ENCODE peak calls at places on chromosomes 13 and 19, in ten cellular contexts. S is HCT116; I is mucosa of descending colon; X is astrocyte of the spinal cord; Q is PC-3; L is heart right ventricle; O is fibroblast of pulmonary artery; C is Peyer's patch; U is CD8-positive, alpha-beta T cell; E is WERI-Rb-1. N is an unnamed sample.

GRCh38 chr13:95704510-95704909 is 27.6 kb downstream of the DNAJC3 start:
- DNase-seq in S (no peak), I (no peak), X (no peak), Q (peak), L (no peak), O (no peak), C (no peak), U (no peak), E (no peak), N (no peak)

GRCh38 chr19:29533578-29534544 is 8.1 kb downstream of the VSTM2B start:
- DNase-seq in S (no peak), I (no peak), X (no peak), Q (no peak), L (no peak), O (no peak), C (peak), U (no peak), E (no peak), N (no peak)

GRCh38 chr13:24218320-24218719 is 57.8 kb downstream of the SPATA13 start:
- DNase-seq in S (no peak), I (no peak), X (no peak), Q (no peak), L (no peak), O (no peak), C (no peak), U (no peak), E (no peak), N (no peak)

GRCh38 chr19:54469496-54469934 is 3.6 kb downstream of the CDC42EP5 start:
- DNase-seq in S (no peak), I (peak), X (no peak), Q (no peak), L (peak), O (no peak), C (peak), U (no peak), E (no peak), N (no peak)

GRCh38 chr13:39913928-39914327 is 258.5 kb downstream of the COG6 start:
- DNase-seq in S (no peak), I (no peak), X (peak), Q (no peak), L (no peak), O (peak), C (no peak), U (no peak), E (no peak), N (peak)

GRCh38 chr19:567296-567900 is 5.0 kb upstream of the BSG start:
- DNase-seq in S (no peak), I (no peak), X (no peak), Q (no peak), L (no peak), O (no peak), C (no peak), U (no peak), E (no peak), N (no peak)

GRCh38 chr19:7272856-7273578 is 21.2 kb downstream of the INSR start:
- DNase-seq in S (no peak), I (no peak), X (no peak), Q (no peak), L (no peak), O (no peak), C (no peak), U (no peak), E (no peak), N (peak)

GRCh38 chr13:98450012-98450411 is 126.9 kb downstream of the STK24 start:
- DNase-seq in S (no peak), I (no peak), X (no peak), Q (no peak), L (no peak), O (no peak), C (no peak), U (no peak), E (no peak), N (no peak)

GRCh38 chr19:36113895-36114762 is 546 bp downstream of the POLR2I start:
- DNase-seq in S (no peak), I (peak), X (no peak), Q (peak), L (no peak), O (peak), C (no peak), U (peak), E (peak), N (peak)

GRCh38 chr19:40335855-40336700 is 12.1 kb downstream of the C19orf47 start:
- DNase-seq in S (no peak), I (no peak), X (peak), Q (no peak), L (no peak), O (no peak), C (no peak), U (no peak), E (no peak), N (no peak)

GRCh38 chr13:42720116-42720857 is 61.1 kb upstream of the FAM216B start:
- DNase-seq in S (peak), I (no peak), X (peak), Q (peak), L (no peak), O (peak), C (no peak), U (no peak), E (no peak), N (no peak)

GRCh38 chr19:56837892-56838679 is 2.4 kb downstream of the PEG3 start:
- DNase-seq in S (no peak), I (peak), X (peak), Q (peak), L (peak), O (peak), C (no peak), U (no peak), E (peak), N (no peak)

GRCh38 chr13:106177146-106177545 is 358.3 kb downstream of the EFNB2 start:
- DNase-seq in S (no peak), I (no peak), X (no peak), Q (no peak), L (no peak), O (no peak), C (no peak), U (no peak), E (no peak), N (no peak)

GRCh38 chr19:15402411-15403150 is 16.2 kb downstream of the AKAP8L start:
- DNase-seq in S (no peak), I (no peak), X (no peak), Q (no peak), L (no peak), O (no peak), C (no peak), U (no peak), E (no peak), N (no peak)

GRCh38 chr19:3096267-3096901 is 2.2 kb downstream of the GNA11 start:
- DNase-seq in S (no peak), I (peak), X (no peak), Q (no peak), L (no peak), O (no peak), C (peak), U (no peak), E (no peak), N (no peak)
- H3K4me3 ChIP-seq in S (no peak), I (no peak), X (peak), Q (peak), L (peak), O (peak), C (peak), U (no peak), E (no peak), N (peak)

GRCh38 chr19:8319807-8320520 is 1.2 kb downstream of the NDUFA7 start:
- DNase-seq in S (no peak), I (no peak), X (no peak), Q (no peak), L (no peak), O (no peak), C (no peak), U (no peak), E (no peak), N (no peak)

GRCh38 chr19:8320564-8321066 is 560 bp downstream of the NDUFA7 start:
- DNase-seq in S (no peak), I (no peak), X (no peak), Q (no peak), L (no peak), O (no peak), C (peak), U (no peak), E (no peak), N (no peak)

GRCh38 chr19:8322638-8322997 is 1.3 kb downstream of the RPS28 start:
- DNase-seq in S (no peak), I (no peak), X (no peak), Q (no peak), L (no peak), O (no peak), C (no peak), U (no peak), E (no peak), N (no peak)

GRCh38 chr19:8321760-8322637 is 703 bp downstream of the RPS28 start:
- DNase-seq in S (no peak), I (no peak), X (no peak), Q (no peak), L (no peak), O (no peak), C (no peak), U (peak), E (no peak), N (no peak)

DNA sequence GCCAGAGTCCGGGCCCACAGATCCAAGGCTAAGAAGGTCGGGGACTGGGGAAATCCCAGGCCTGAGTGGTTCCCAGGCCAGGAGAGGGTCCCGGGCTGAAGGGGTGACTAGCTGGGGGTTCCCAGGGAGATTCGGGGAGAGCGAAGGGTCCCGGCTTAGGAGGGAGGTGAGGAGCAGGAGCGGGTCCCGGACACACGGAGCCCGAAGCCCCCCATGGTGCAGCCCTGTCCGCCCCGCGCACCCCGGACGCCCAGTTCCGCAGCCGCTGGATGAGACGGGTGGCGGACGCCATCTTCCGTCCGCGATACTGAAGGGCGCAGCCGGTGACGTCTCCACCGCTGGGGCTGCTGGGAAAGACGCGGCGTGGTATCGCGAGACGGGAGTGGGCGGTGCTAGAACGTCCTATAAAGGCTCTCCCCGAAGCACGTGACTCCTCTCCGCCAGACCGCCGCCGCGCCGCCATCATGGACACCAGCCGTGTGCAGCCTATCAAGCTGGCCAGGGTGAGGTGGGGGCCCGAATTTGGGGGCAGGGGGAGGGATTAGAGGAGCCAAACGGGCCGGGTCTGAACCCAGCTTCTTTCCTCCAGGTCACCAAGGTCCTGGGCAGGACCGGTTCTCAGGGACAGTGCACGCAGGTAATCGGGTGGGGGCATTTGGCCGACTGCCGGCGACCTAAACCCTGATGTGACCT is at the start of the genes NDUFA7 and RPS28:
- DNase-seq in S (peak), I (peak), X (peak), Q (peak), L (peak), O (peak), C (peak), U (peak), E (peak), N (peak)
- TF ChIP-seq CTCF in S (no peak), I (no peak), X (peak), Q (peak), L (peak), O (peak), C (peak), U (no peak), E (peak), N (peak)

DNA sequence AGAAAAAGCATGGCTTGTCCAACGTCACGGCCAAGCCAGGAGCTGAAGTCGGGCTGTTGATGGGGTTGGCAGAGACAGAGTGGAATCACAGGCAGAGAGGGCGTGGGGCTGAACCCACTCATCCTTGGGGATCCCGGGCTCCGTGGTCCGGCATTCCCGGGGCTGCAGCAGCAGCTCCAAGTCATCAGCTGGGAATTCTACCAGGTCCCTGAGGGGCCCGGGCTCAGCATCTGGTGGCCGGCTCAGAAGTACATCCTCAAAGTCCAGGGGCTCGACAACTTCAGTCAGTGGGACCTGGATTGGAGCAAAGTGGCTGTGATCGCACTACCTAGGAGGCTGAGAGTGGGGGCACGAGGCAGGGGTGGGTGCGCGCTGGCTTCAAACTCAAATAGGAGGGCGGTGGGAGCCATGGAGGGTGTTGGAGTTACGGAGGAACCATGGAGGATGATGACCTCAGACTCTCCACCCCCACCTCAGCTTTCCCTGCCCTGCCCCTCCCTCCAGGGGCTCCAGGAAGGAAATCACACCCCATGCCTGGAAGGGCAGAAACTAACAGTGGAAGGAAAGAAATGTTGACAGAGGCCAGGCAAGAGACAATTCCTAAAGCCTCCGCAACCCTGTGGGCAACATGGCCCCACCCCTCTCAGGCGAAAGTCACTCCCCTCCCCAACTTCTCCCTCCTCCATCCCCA is 9.5 kb downstream of the DOCK6 start:
- DNase-seq in S (no peak), I (no peak), X (no peak), Q (no peak), L (no peak), O (no peak), C (no peak), U (no peak), E (no peak), N (no peak)
- H3K4me3 ChIP-seq in S (no peak), I (no peak), X (no peak), Q (no peak), L (no peak), O (no peak), C (no peak), U (no peak), E (no peak), N (no peak)

GRCh38 chr19:18488403-18488723 is 33.5 kb downstream of the ELL start:
- DNase-seq in S (no peak), I (no peak), X (no peak), Q (peak), L (no peak), O (no peak), C (no peak), U (no peak), E (no peak), N (no peak)
- TF ChIP-seq CTCF in S (peak), I (no peak), X (peak), Q (peak), L (peak), O (peak), C (no peak), U (no peak), E (no peak), N (peak)

GRCh38 chr13:45464687-45465453 is at the start of gene COG3:
- DNase-seq in S (peak), I (peak), X (peak), Q (peak), L (peak), O (peak), C (peak), U (peak), E (peak), N (peak)

GRCh38 chr13:45464141-45464686 is 525 bp upstream of the COG3 start:
- DNase-seq in S (no peak), I (peak), X (no peak), Q (no peak), L (no peak), O (no peak), C (no peak), U (no peak), E (no peak), N (no peak)

GRCh38 chr13:45468676-45469075 is 3.9 kb downstream of the COG3 start:
- DNase-seq in S (no peak), I (no peak), X (no peak), Q (no peak), L (no peak), O (no peak), C (no peak), U (no peak), E (no peak), N (no peak)

GRCh38 chr13:45472171-45472705 is 7.5 kb downstream of the COG3 start:
- DNase-seq in S (no peak), I (no peak), X (peak), Q (peak), L (no peak), O (no peak), C (no peak), U (no peak), E (no peak), N (no peak)

GRCh38 chr13:45466359-45466758 is 1.6 kb downstream of the COG3 start:
- DNase-seq in S (no peak), I (no peak), X (no peak), Q (no peak), L (no peak), O (no peak), C (no peak), U (no peak), E (no peak), N (no peak)
- H3K4me3 ChIP-seq in S (no peak), I (no peak), X (peak), Q (peak), L (peak), O (peak), C (no peak), U (no peak), E (no peak), N (peak)

GRCh38 chr13:65829241-65830008 is 1400.7 kb downstream of the PCDH9 start:
- DNase-seq in S (no peak), I (no peak), X (no peak), Q (no peak), L (no peak), O (no peak), C (no peak), U (no peak), E (no peak), N (no peak)
- TF ChIP-seq CTCF in S (no peak), I (no peak), X (no peak), Q (no peak), L (no peak), O (no peak), C (no peak), U (no peak), E (no peak), N (no peak)

DNA sequence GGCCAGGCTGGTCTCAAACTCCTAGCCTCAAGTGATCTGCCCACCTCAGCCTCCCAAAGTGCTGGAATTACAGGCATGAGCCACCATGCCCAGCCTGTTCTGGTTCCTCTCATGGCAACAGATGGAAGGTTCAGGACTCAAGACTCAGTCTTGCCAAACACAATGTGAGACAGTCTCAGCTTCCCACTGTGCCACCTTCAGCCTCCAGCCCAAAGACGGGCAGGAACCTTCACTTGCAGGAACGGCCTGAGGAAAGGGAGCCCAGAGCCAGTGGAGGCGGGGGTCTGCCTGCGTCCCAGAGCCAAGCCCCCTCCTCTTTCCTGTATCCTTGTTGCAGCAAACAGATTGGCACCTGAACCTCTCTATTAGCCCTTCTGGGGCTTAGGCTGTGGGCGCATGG is 2.9 kb upstream of the CHST8 start:
- DNase-seq in S (no peak), I (no peak), X (no peak), Q (no peak), L (no peak), O (no peak), C (no peak), U (no peak), E (no peak), N (no peak)
- H3K4me3 ChIP-seq in S (no peak), I (no peak), X (no peak), Q (no peak), L (no peak), O (no peak), C (no peak), U (no peak), E (no peak), N (no peak)

GRCh38 chr13:113742445-113743120 is 16.4 kb upstream of the TMEM255B start:
- DNase-seq in S (no peak), I (no peak), X (no peak), Q (peak), L (no peak), O (no peak), C (peak), U (peak), E (no peak), N (no peak)

GRCh38 chr13:113743366-113744195 is 15.4 kb upstream of the TMEM255B start:
- DNase-seq in S (no peak), I (no peak), X (no peak), Q (no peak), L (no peak), O (no peak), C (no peak), U (no peak), E (no peak), N (no peak)

GRCh38 chr13:113741101-113741731 is 17.8 kb upstream of the TMEM255B start:
- DNase-seq in S (no peak), I (no peak), X (peak), Q (no peak), L (no peak), O (no peak), C (peak), U (peak), E (no peak), N (no peak)

GRCh38 chr13:113740661-113741060 is 18.4 kb upstream of the TMEM255B start:
- DNase-seq in S (no peak), I (no peak), X (no peak), Q (no peak), L (no peak), O (no peak), C (peak), U (no peak), E (no peak), N (no peak)

DNA sequence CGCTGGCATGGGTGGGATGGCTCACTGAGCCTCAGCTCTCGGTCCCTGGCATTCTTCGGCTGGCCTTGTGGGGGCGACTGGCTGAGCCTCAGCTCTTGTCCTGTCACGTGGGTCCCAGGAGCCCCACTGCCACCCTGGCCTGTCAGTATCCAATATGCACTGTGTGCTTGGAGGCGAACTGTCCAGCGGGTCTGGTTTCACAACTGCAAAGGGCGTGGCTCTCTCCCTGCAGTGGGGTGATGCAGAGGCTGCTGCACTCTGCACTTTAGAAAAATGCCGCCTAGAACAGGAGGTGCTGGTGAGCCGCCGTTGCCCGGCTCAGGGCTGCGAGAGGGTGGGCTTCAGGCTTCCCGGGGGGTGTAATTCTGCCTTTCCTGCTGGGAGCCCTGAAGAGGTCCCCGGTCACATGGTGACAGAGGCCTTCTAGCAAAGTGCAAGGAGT is 17.0 kb upstream of the TMEM255B start:
- DNase-seq in S (peak), I (peak), X (no peak), Q (peak), L (no peak), O (peak), C (peak), U (peak), E (peak), N (peak)
- TF ChIP-seq CTCF in S (peak), I (no peak), X (peak), Q (no peak), L (peak), O (peak), C (no peak), U (peak), E (peak), N (peak)